ENCODE peak calls at places on chromosomes 2 and 18, in five cellular contexts. One of them, this sample, is unnamed.

GRCh38 chr2:120320318-120320851 is 25.6 kb upstream of the INHBB start:
- DNase-seq in epithelial cell of esophagus: peak
- DNase-seq in mesothelial cell of epicardium: no peak
- DNase-seq in nephron progenitor cell: no peak
- DNase-seq in lung: no peak
- DNase-seq in this sample: no peak

GRCh38 chr2:74573747-74574562 is 19.4 kb downstream of the DOK1 start:
- DNase-seq in epithelial cell of esophagus: peak
- DNase-seq in mesothelial cell of epicardium: no peak
- DNase-seq in nephron progenitor cell: no peak
- DNase-seq in lung: no peak
- DNase-seq in this sample: peak

GRCh38 chr2:46434851-46435273 is 44.5 kb upstream of the TMEM247 start:
- DNase-seq in epithelial cell of esophagus: peak
- DNase-seq in mesothelial cell of epicardium: no peak
- DNase-seq in nephron progenitor cell: no peak
- DNase-seq in lung: no peak
- DNase-seq in this sample: peak

GRCh38 chr2:121944072-121944829 is 188.8 kb downstream of the TSN start:
- DNase-seq in epithelial cell of esophagus: peak
- DNase-seq in mesothelial cell of epicardium: no peak
- DNase-seq in nephron progenitor cell: no peak
- DNase-seq in lung: no peak
- DNase-seq in this sample: peak

GRCh38 chr2:148273158-148273691 is 252.3 kb downstream of the MBD5 start:
- DNase-seq in epithelial cell of esophagus: no peak
- DNase-seq in mesothelial cell of epicardium: no peak
- DNase-seq in nephron progenitor cell: no peak
- DNase-seq in lung: no peak
- DNase-seq in this sample: peak

GRCh38 chr18:6219116-6219717 is 195.5 kb downstream of the L3MBTL4 start:
- DNase-seq in epithelial cell of esophagus: no peak
- DNase-seq in mesothelial cell of epicardium: peak
- DNase-seq in nephron progenitor cell: peak
- DNase-seq in lung: no peak
- DNase-seq in this sample: no peak

GRCh38 chr2:46847726-46848421 is 67.7 kb downstream of the MCFD2 start:
- DNase-seq in epithelial cell of esophagus: peak
- DNase-seq in mesothelial cell of epicardium: no peak
- DNase-seq in nephron progenitor cell: no peak
- DNase-seq in lung: no peak
- DNase-seq in this sample: peak

GRCh38 chr2:10762651-10763460 is 41.4 kb downstream of the ATP6V1C2 start:
- DNase-seq in epithelial cell of esophagus: no peak
- DNase-seq in mesothelial cell of epicardium: no peak
- DNase-seq in nephron progenitor cell: no peak
- DNase-seq in lung: no peak
- DNase-seq in this sample: no peak

GRCh38 chr2:216532562-216532961 is 33.9 kb downstream of the RPL37A start:
- DNase-seq in epithelial cell of esophagus: no peak
- DNase-seq in mesothelial cell of epicardium: no peak
- DNase-seq in nephron progenitor cell: no peak
- DNase-seq in lung: no peak
- DNase-seq in this sample: no peak

GRCh38 chr18:25332002-25332401 is 20.0 kb downstream of the ZNF521 start:
- DNase-seq in epithelial cell of esophagus: no peak
- DNase-seq in mesothelial cell of epicardium: no peak
- DNase-seq in nephron progenitor cell: no peak
- DNase-seq in lung: no peak
- DNase-seq in this sample: no peak

GRCh38 chr18:13260114-13260926 is 41.8 kb downstream of the LDLRAD4 start:
- DNase-seq in epithelial cell of esophagus: no peak
- DNase-seq in mesothelial cell of epicardium: no peak
- DNase-seq in nephron progenitor cell: no peak
- DNase-seq in lung: no peak
- DNase-seq in this sample: no peak

GRCh38 chr2:234268314-234268713 is 217.8 kb downstream of the SPP2 start:
- DNase-seq in epithelial cell of esophagus: no peak
- DNase-seq in mesothelial cell of epicardium: no peak
- DNase-seq in nephron progenitor cell: no peak
- DNase-seq in lung: no peak
- DNase-seq in this sample: no peak

GRCh38 chr2:111905990-111906735 is 7.8 kb downstream of the MERTK start:
- DNase-seq in epithelial cell of esophagus: peak
- DNase-seq in mesothelial cell of epicardium: no peak
- DNase-seq in nephron progenitor cell: no peak
- DNase-seq in lung: no peak
- DNase-seq in this sample: no peak

GRCh38 chr2:86216577-86217555 is 17.6 kb downstream of the MRPL35 start:
- DNase-seq in epithelial cell of esophagus: peak
- DNase-seq in mesothelial cell of epicardium: no peak
- DNase-seq in nephron progenitor cell: no peak
- DNase-seq in lung: no peak
- DNase-seq in this sample: peak

GRCh38 chr18:53544926-53545325 is 679.5 kb downstream of the MBD2 start:
- DNase-seq in epithelial cell of esophagus: no peak
- DNase-seq in mesothelial cell of epicardium: no peak
- DNase-seq in nephron progenitor cell: no peak
- DNase-seq in lung: no peak
- DNase-seq in this sample: no peak

GRCh38 chr18:59518705-59519104 is 159.6 kb upstream of the LMAN1 start:
- DNase-seq in epithelial cell of esophagus: no peak
- DNase-seq in mesothelial cell of epicardium: no peak
- DNase-seq in nephron progenitor cell: no peak
- DNase-seq in lung: no peak
- DNase-seq in this sample: no peak

GRCh38 chr2:44981714-44982108 is 27.5 kb downstream of the SIX2 start:
- DNase-seq in epithelial cell of esophagus: peak
- DNase-seq in mesothelial cell of epicardium: peak
- DNase-seq in nephron progenitor cell: peak
- DNase-seq in lung: peak
- DNase-seq in this sample: peak

GRCh38 chr2:28449489-28450395 is 46.1 kb upstream of the PLB1 start:
- DNase-seq in epithelial cell of esophagus: peak
- DNase-seq in mesothelial cell of epicardium: no peak
- DNase-seq in nephron progenitor cell: no peak
- DNase-seq in lung: no peak
- DNase-seq in this sample: peak

GRCh38 chr18:10518595-10519273 is 7.1 kb upstream of the NAPG start:
- DNase-seq in epithelial cell of esophagus: no peak
- DNase-seq in mesothelial cell of epicardium: no peak
- DNase-seq in nephron progenitor cell: peak
- DNase-seq in lung: no peak
- DNase-seq in this sample: peak

GRCh38 chr2:186558512-186559276 is 31.2 kb upstream of the ITGAV start:
- DNase-seq in epithelial cell of esophagus: no peak
- DNase-seq in mesothelial cell of epicardium: no peak
- DNase-seq in nephron progenitor cell: no peak
- DNase-seq in lung: no peak
- DNase-seq in this sample: peak

GRCh38 chr2:12982149-12982584 is 265.4 kb downstream of the TRIB2 start:
- DNase-seq in epithelial cell of esophagus: peak
- DNase-seq in mesothelial cell of epicardium: no peak
- DNase-seq in nephron progenitor cell: no peak
- DNase-seq in lung: no peak
- DNase-seq in this sample: peak

GRCh38 chr18:62663731-62664336 is 51.5 kb upstream of the PHLPP1 start:
- DNase-seq in epithelial cell of esophagus: peak
- DNase-seq in mesothelial cell of epicardium: no peak
- DNase-seq in nephron progenitor cell: no peak
- DNase-seq in lung: no peak
- DNase-seq in this sample: peak

GRCh38 chr2:109604597-109604996 is 9.2 kb downstream of the SEPTIN10 start:
- DNase-seq in epithelial cell of esophagus: peak
- DNase-seq in mesothelial cell of epicardium: no peak
- DNase-seq in nephron progenitor cell: no peak
- DNase-seq in lung: peak
- DNase-seq in this sample: peak

GRCh38 chr2:191280304-191280703 is 35.1 kb downstream of the MYO1B start:
- DNase-seq in epithelial cell of esophagus: no peak
- DNase-seq in mesothelial cell of epicardium: no peak
- DNase-seq in nephron progenitor cell: no peak
- DNase-seq in lung: no peak
- DNase-seq in this sample: no peak

GRCh38 chr18:77208969-77209368 is 40.7 kb upstream of the GALR1 start:
- DNase-seq in epithelial cell of esophagus: peak
- DNase-seq in mesothelial cell of epicardium: no peak
- DNase-seq in nephron progenitor cell: no peak
- DNase-seq in lung: peak
- DNase-seq in this sample: peak

GRCh38 chr2:105377871-105378270 is 21.0 kb downstream of the FHL2 start:
- DNase-seq in epithelial cell of esophagus: no peak
- DNase-seq in mesothelial cell of epicardium: no peak
- DNase-seq in nephron progenitor cell: no peak
- DNase-seq in lung: no peak
- DNase-seq in this sample: no peak

GRCh38 chr18:10579079-10579867 is 53.4 kb downstream of the NAPG start:
- DNase-seq in epithelial cell of esophagus: peak
- DNase-seq in mesothelial cell of epicardium: no peak
- DNase-seq in nephron progenitor cell: no peak
- DNase-seq in lung: no peak
- DNase-seq in this sample: peak

GRCh38 chr2:88199912-88200682 is 30.0 kb downstream of the THNSL2 start:
- DNase-seq in epithelial cell of esophagus: peak
- DNase-seq in mesothelial cell of epicardium: no peak
- DNase-seq in nephron progenitor cell: peak
- DNase-seq in lung: peak
- DNase-seq in this sample: no peak

GRCh38 chr2:10412380-10412779 is 35.7 kb downstream of the ODC1 start:
- DNase-seq in epithelial cell of esophagus: peak
- DNase-seq in mesothelial cell of epicardium: no peak
- DNase-seq in nephron progenitor cell: no peak
- DNase-seq in lung: no peak
- DNase-seq in this sample: peak

GRCh38 chr2:152740743-152741328 is 22.4 kb downstream of the ARL6IP6 start:
- DNase-seq in epithelial cell of esophagus: peak
- DNase-seq in mesothelial cell of epicardium: no peak
- DNase-seq in nephron progenitor cell: no peak
- DNase-seq in lung: no peak
- DNase-seq in this sample: peak

DNA sequence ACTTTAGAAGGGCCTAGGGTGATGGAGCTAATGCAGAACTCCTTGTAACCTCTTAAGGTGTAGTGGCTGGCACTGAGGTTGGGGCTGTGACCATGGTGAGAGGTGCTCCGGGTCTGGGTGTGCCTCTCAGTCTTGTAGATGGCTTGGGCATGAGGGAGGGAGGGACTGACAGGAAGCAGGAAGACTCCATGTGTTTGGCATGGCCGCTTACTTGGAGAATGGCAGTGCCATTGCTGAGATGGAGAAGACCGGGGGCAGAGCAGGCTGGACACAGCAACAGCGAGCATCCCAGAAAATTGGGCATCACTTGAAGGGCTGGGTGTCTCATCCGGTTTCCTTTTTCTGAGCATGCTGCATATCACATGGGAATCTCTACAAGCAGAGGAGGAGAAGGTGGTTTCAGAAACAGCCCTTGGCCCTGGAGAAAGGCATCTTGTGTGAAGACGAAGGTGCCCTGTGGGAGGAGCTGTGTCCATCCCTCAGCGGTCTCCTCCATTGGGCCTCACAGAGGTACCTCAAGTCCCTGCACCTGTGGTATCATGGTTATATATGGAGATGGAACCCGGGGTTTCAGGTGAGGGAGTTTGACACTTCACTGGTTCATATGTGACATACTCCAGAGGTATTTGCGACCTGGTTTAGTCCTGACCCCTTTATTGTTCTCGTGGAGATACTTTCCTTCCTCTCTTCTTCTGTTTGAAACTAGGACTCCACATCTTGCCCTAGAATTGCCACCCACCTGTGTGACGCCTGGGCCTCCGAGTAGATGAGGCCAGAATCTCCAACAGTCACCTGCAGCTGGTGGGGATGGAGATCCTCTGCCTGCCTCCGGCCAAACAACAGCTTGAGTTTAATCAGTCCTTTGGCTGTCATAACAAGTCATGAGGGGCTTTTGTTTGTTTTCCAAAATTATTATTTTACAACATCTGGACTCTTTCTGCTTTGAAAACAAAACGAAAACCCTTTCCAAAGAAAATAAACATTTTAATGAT is 45.6 kb downstream of the INPP4A start:
- DNase-seq in epithelial cell of esophagus: no peak
- DNase-seq in mesothelial cell of epicardium: no peak
- DNase-seq in nephron progenitor cell: no peak
- DNase-seq in lung: no peak
- DNase-seq in this sample: no peak
- TF ChIP-seq CTCF in epithelial cell of esophagus: no peak
- TF ChIP-seq CTCF in mesothelial cell of epicardium: no peak
- TF ChIP-seq CTCF in nephron progenitor cell: no peak
- TF ChIP-seq CTCF in lung: no peak
- TF ChIP-seq CTCF in this sample: no peak

DNA sequence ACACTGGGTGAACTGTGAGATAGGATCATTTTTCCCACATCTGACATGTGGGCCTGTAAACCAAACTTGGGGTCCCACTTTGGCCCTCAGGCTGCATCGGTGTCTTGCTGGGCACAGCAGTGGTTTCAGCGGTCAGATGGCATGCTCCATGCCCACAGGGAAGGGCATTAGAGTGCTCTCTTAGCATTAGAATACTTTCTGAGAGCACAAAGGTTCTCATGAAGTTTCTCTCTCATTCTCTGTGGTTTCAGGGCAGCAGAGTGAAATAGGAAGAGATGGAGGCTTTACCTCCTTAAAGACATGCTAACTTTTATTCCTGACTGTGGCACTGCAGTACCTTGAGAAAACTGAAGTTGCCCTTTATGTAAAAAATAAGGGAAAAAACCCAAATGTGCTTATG is 36.6 kb upstream of the GATA6 start:
- DNase-seq in epithelial cell of esophagus: no peak
- DNase-seq in mesothelial cell of epicardium: no peak
- DNase-seq in nephron progenitor cell: no peak
- DNase-seq in lung: no peak
- DNase-seq in this sample: no peak
- TF ChIP-seq CTCF in epithelial cell of esophagus: no peak
- TF ChIP-seq CTCF in mesothelial cell of epicardium: no peak
- TF ChIP-seq CTCF in nephron progenitor cell: no peak
- TF ChIP-seq CTCF in lung: no peak
- TF ChIP-seq CTCF in this sample: no peak

GRCh38 chr2:232465061-232465460 is 9.1 kb downstream of the ALPI start:
- DNase-seq in epithelial cell of esophagus: no peak
- DNase-seq in mesothelial cell of epicardium: no peak
- DNase-seq in nephron progenitor cell: no peak
- DNase-seq in lung: no peak
- DNase-seq in this sample: no peak

GRCh38 chr2:232463701-232464533 is 8.0 kb downstream of the ALPI start:
- DNase-seq in epithelial cell of esophagus: no peak
- DNase-seq in mesothelial cell of epicardium: no peak
- DNase-seq in nephron progenitor cell: no peak
- DNase-seq in lung: no peak
- DNase-seq in this sample: no peak

GRCh38 chr2:232464534-232464865 is 8.5 kb downstream of the ALPI start:
- DNase-seq in epithelial cell of esophagus: no peak
- DNase-seq in mesothelial cell of epicardium: no peak
- DNase-seq in nephron progenitor cell: no peak
- DNase-seq in lung: no peak
- DNase-seq in this sample: no peak

GRCh38 chr2:232466221-232466620 is 10.3 kb downstream of the ALPI start:
- DNase-seq in epithelial cell of esophagus: no peak
- DNase-seq in mesothelial cell of epicardium: no peak
- DNase-seq in nephron progenitor cell: no peak
- DNase-seq in lung: no peak
- DNase-seq in this sample: no peak
- TF ChIP-seq CTCF in epithelial cell of esophagus: no peak
- TF ChIP-seq CTCF in mesothelial cell of epicardium: no peak
- TF ChIP-seq CTCF in nephron progenitor cell: no peak
- TF ChIP-seq CTCF in lung: no peak
- TF ChIP-seq CTCF in this sample: no peak

GRCh38 chr18:48913201-48913600 is 37.6 kb downstream of the SMAD7 start:
- DNase-seq in epithelial cell of esophagus: peak
- DNase-seq in mesothelial cell of epicardium: no peak
- DNase-seq in nephron progenitor cell: no peak
- DNase-seq in lung: no peak
- DNase-seq in this sample: no peak
- TF ChIP-seq CTCF in epithelial cell of esophagus: peak
- TF ChIP-seq CTCF in mesothelial cell of epicardium: no peak
- TF ChIP-seq CTCF in nephron progenitor cell: no peak
- TF ChIP-seq CTCF in lung: no peak
- TF ChIP-seq CTCF in this sample: peak

This sample was measured in HFFc6.